ENCODE peak calls at places on chromosome 15, in eight cellular contexts. T is spleen, S is adrenal gland, R is A673, E is tibial artery, P is astrocyte of the cerebellum, L is neural progenitor cell, N is epithelial cell of esophagus. U is an unnamed sample.

GRCh38 chr15:69337133-69337532 is 38.4 kb downstream of the PAQR5 start:
- DNase-seq in N (no peak), P (no peak), S (no peak), R (peak), L (no peak), E (no peak), T (no peak), U (no peak)

GRCh38 chr15:62846805-62847481 is 195.6 kb upstream of the TPM1 start:
- DNase-seq in S (no peak), L (no peak), E (no peak), R (no peak), P (no peak), T (no peak), N (no peak), U (no peak)

GRCh38 chr15:91499774-91500383 is 353.6 kb upstream of the SLCO3A1 start:
- DNase-seq in T (no peak), E (no peak), S (no peak), N (no peak), P (no peak), L (peak), R (no peak), U (no peak)

GRCh38 chr15:83893308-83893707 is 239.4 kb downstream of the ADAMTSL3 start:
- DNase-seq in P (no peak), T (no peak), L (no peak), E (no peak), R (no peak), S (no peak), N (no peak), U (no peak)

GRCh38 chr15:29420188-29420587 is 150.6 kb upstream of the NSMCE3 start:
- DNase-seq in E (no peak), L (peak), P (no peak), S (no peak), R (no peak), T (no peak), N (no peak), U (no peak)

GRCh38 chr15:58434334-58434888 is 2.6 kb downstream of the LIPC start:
- DNase-seq in L (no peak), T (no peak), P (no peak), S (no peak), R (peak), N (no peak), E (no peak), U (no peak)

GRCh38 chr15:64373360-64373759 is 7.9 kb downstream of the PCLAF start:
- DNase-seq in T (no peak), L (no peak), E (no peak), S (no peak), N (no peak), R (no peak), P (no peak), U (no peak)

GRCh38 chr15:50107157-50107556 is 11.9 kb downstream of the ATP8B4 start:
- DNase-seq in N (no peak), R (no peak), S (no peak), L (no peak), P (no peak), T (no peak), E (no peak), U (no peak)

GRCh38 chr15:39230205-39230916 is 350.5 kb upstream of the THBS1 start:
- DNase-seq in P (no peak), E (no peak), T (no peak), N (peak), R (no peak), S (peak), L (no peak), U (no peak)

GRCh38 chr15:75045332-75046015 is 22.1 kb downstream of the PPCDC start:
- DNase-seq in L (no peak), S (no peak), N (no peak), E (no peak), P (no peak), R (no peak), T (no peak), U (no peak)

GRCh38 chr15:31206386-31207174 is 105.1 kb upstream of the TRPM1 start:
- DNase-seq in E (no peak), N (no peak), T (no peak), S (no peak), L (no peak), P (no peak), R (no peak), U (no peak)
- TF ChIP-seq CTCF in E (no peak), N (no peak), T (no peak), S (no peak), L (no peak), P (no peak), R (no peak), U (no peak)

DNA sequence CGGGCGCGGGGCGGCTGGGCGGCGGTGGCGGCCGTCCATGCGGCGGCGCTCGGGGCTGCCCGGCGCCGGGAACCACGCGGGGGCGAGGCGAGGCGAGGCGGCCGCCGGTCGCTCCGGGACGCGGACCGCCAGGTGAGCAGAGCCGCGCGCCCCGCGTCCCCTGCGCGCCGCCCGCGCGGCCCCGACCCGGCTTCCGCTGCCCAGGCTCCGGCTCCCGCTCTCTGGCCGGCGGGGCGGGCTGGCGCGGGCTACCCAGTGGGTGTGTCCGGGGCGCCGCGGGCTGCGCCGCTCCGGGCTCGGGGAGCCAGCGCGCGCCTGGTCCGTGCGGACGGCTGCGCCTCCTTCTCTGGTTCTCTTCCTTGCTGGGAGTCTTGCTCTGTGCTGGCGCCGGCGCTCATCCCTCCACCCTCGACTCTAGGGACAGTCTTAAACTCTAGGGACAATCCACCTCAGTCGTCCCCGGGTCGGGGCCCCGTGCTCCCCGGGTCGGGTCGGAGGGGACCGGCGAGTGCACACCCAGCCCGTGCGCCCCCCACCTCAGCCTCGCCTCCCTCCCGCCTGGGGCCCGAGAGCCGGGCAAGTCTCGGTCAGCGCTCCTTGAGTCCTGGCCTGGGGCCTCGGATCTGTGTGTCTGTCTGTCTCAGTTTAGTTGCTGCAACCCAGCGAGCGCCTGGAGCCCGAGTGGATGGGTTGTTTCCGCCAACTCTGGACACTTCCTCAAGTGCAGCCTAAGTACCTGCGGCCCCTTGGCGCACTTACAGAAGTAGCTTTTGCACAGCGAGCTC is 488 bp downstream of the THSD4 start:
- DNase-seq in R (peak), P (no peak), E (peak), S (peak), T (no peak), N (peak), L (peak), U (no peak)
- TF ChIP-seq CTCF in R (no peak), P (no peak), E (peak), S (no peak), T (no peak), N (peak), L (no peak), U (no peak)

GRCh38 chr15:99172171-99172570 is 67.3 kb downstream of the SYNM start:
- DNase-seq in E (no peak), N (no peak), L (no peak), S (no peak), P (no peak), R (no peak), T (no peak), U (no peak)

GRCh38 chr15:99172989-99173388 is 68.1 kb downstream of the SYNM start:
- DNase-seq in L (no peak), S (no peak), P (no peak), R (no peak), T (no peak), N (no peak), E (no peak), U (no peak)

GRCh38 chr15:99169769-99170311 is 65.0 kb downstream of the SYNM start:
- DNase-seq in T (no peak), S (peak), R (no peak), L (no peak), N (no peak), E (peak), P (peak), U (no peak)

GRCh38 chr15:99168601-99169580 is 64.0 kb downstream of the SYNM start:
- DNase-seq in E (no peak), N (no peak), T (no peak), S (no peak), L (no peak), P (no peak), R (no peak), U (no peak)

GRCh38 chr15:99170476-99171065 is 65.7 kb downstream of the SYNM start:
- DNase-seq in R (no peak), T (no peak), N (no peak), S (no peak), E (no peak), P (no peak), L (no peak), U (no peak)
- TF ChIP-seq CTCF in R (no peak), T (no peak), N (no peak), S (no peak), E (peak), P (peak), L (no peak), U (no peak)

GRCh38 chr15:79035111-79035601 is 55.4 kb downstream of the RASGRF1 start:
- DNase-seq in N (peak), S (no peak), T (no peak), P (no peak), E (no peak), L (peak), R (no peak), U (no peak)
- TF ChIP-seq CTCF in N (no peak), S (no peak), T (no peak), P (no peak), E (no peak), L (peak), R (peak), U (no peak)

GRCh38 chr15:33309602-33310276 is 1.0 kb upstream of the RYR3 start:
- DNase-seq in R (peak), L (peak), E (peak), N (peak), T (no peak), S (peak), P (no peak), U (no peak)
- TF ChIP-seq CTCF in R (peak), L (peak), E (peak), N (peak), T (peak), S (peak), P (peak), U (no peak)

GRCh38 chr15:76155742-76156141 is 96.0 kb downstream of the TMEM266 start:
- DNase-seq in P (no peak), S (no peak), E (no peak), L (no peak), N (no peak), R (peak), T (no peak), U (no peak)

GRCh38 chr15:76160426-76161152 is 100.8 kb downstream of the TMEM266 start:
- DNase-seq in S (no peak), P (no peak), R (no peak), L (no peak), E (no peak), N (peak), T (no peak), U (no peak)

GRCh38 chr15:76158815-76159214 is 99.0 kb downstream of the TMEM266 start:
- DNase-seq in E (no peak), P (no peak), R (no peak), S (no peak), L (no peak), N (no peak), T (no peak), U (no peak)

GRCh38 chr15:76159282-76159681 is 99.5 kb downstream of the TMEM266 start:
- DNase-seq in T (no peak), E (no peak), L (no peak), S (no peak), P (no peak), N (no peak), R (no peak), U (no peak)

GRCh38 chr15:76158250-76158649 is 98.5 kb downstream of the TMEM266 start:
- DNase-seq in T (no peak), S (no peak), R (no peak), E (no peak), N (no peak), L (no peak), P (no peak), U (no peak)
- TF ChIP-seq CTCF in T (no peak), S (no peak), R (no peak), E (no peak), N (no peak), L (no peak), P (no peak), U (no peak)